ENCODE peak calls at places on chromosome 21, in six cellular contexts. B is tibial nerve, D is omental fat pad, A is PC-3, J is HFF-Myc, N is GM23338. P is an unnamed sample.

GRCh38 chr21:26501622-26502021 is 71.5 kb downstream of the CYYR1 start:
- DNase-seq in D (no peak), A (no peak), N (no peak), J (no peak), B (no peak), P (no peak)

GRCh38 chr21:41662161-41662560 is 104.7 kb downstream of the RIPK4 start:
- DNase-seq in J (no peak), D (no peak), B (no peak), A (no peak), N (no peak), P (no peak)

GRCh38 chr21:41686664-41687063 is 80.2 kb downstream of the RIPK4 start:
- DNase-seq in N (no peak), J (no peak), D (no peak), B (no peak), A (no peak), P (no peak)

GRCh38 chr21:32001390-32001789 is 128.6 kb downstream of the HUNK start:
- DNase-seq in J (no peak), A (no peak), D (no peak), B (no peak), N (no peak), P (no peak)

GRCh38 chr21:42490735-42491134 is 5.3 kb downstream of the RSPH1 start:
- DNase-seq in D (no peak), B (no peak), N (no peak), A (no peak), J (no peak), P (no peak)

GRCh38 chr21:26388731-26389231 is 184.3 kb downstream of the CYYR1 start:
- DNase-seq in D (no peak), N (no peak), A (peak), J (peak), B (no peak), P (peak)

GRCh38 chr21:40832316-40832715 is 14.6 kb downstream of the DSCAM start:
- DNase-seq in B (no peak), D (no peak), J (no peak), A (no peak), N (no peak), P (no peak)

GRCh38 chr21:41316641-41317392 is at the start of gene FAM3B:
- DNase-seq in N (peak), D (no peak), B (no peak), A (no peak), J (no peak), P (no peak)

GRCh38 chr21:16046625-16047340 is 317.0 kb downstream of the USP25 start:
- DNase-seq in N (no peak), J (no peak), D (no peak), B (no peak), A (peak), P (peak)

GRCh38 chr21:46543306-46543705 is 61.6 kb downstream of the S100B start:
- DNase-seq in A (no peak), J (no peak), D (no peak), B (no peak), N (no peak), P (no peak)

GRCh38 chr21:25639922-25640670 is 1.0 kb downstream of the JAM2 start:
- DNase-seq in A (no peak), B (peak), N (peak), D (peak), J (no peak), P (no peak)

GRCh38 chr21:42672699-42673458 is 19.5 kb downstream of the PDE9A start:
- DNase-seq in N (no peak), J (no peak), A (peak), D (no peak), B (no peak), P (peak)

GRCh38 chr21:46180778-46181391 is 3.4 kb downstream of the SPATC1L start:
- DNase-seq in N (no peak), A (no peak), J (no peak), B (no peak), D (no peak), P (no peak)

GRCh38 chr21:41504030-41504429 is 3.9 kb downstream of the TMPRSS2 start:
- DNase-seq in J (no peak), A (no peak), D (no peak), B (no peak), N (no peak), P (no peak)

GRCh38 chr21:42121792-42122191 is 50.7 kb downstream of the UMODL1 start:
- DNase-seq in N (no peak), J (no peak), B (no peak), A (peak), D (no peak), P (no peak)

GRCh38 chr21:45939521-45940045 is 42.0 kb upstream of the COL6A1 start:
- DNase-seq in J (no peak), N (no peak), D (no peak), A (no peak), B (no peak), P (no peak)

GRCh38 chr21:22961248-22961647 is 1963.0 kb downstream of the NCAM2 start:
- DNase-seq in A (no peak), J (no peak), B (no peak), D (no peak), N (no peak), P (no peak)

GRCh38 chr21:16460936-16461335 is 731.2 kb downstream of the USP25 start:
- DNase-seq in J (no peak), N (peak), A (no peak), B (no peak), D (no peak), P (no peak)

GRCh38 chr21:14736162-14736561 is 190.0 kb upstream of the SAMSN1 start:
- DNase-seq in B (no peak), D (no peak), N (no peak), J (no peak), A (no peak), P (no peak)

GRCh38 chr21:42114646-42115045 is 43.5 kb downstream of the UMODL1 start:
- DNase-seq in D (no peak), J (no peak), B (no peak), A (no peak), N (no peak), P (no peak)

GRCh38 chr21:41707231-41707988 is 59.4 kb downstream of the RIPK4 start:
- DNase-seq in J (no peak), A (peak), B (no peak), D (no peak), N (no peak), P (no peak)

GRCh38 chr21:45076245-45076661 is 1.9 kb downstream of the ADARB1 start:
- DNase-seq in D (no peak), N (no peak), J (no peak), B (no peak), A (peak), P (peak)

GRCh38 chr21:44844256-44844655 is 26.4 kb upstream of the SUMO3 start:
- DNase-seq in N (peak), D (no peak), A (no peak), J (no peak), B (no peak), P (no peak)

GRCh38 chr21:16536661-16537359 is 807.0 kb downstream of the USP25 start:
- DNase-seq in A (peak), D (no peak), J (no peak), N (no peak), B (no peak), P (peak)

GRCh38 chr21:15006594-15007230 is 58.1 kb downstream of the NRIP1 start:
- DNase-seq in A (no peak), N (no peak), D (no peak), B (no peak), J (no peak), P (no peak)

GRCh38 chr21:46109251-46110221 is 11.6 kb downstream of the COL6A2 start:
- DNase-seq in D (peak), B (no peak), J (no peak), N (no peak), A (no peak), P (no peak)

GRCh38 chr21:42532466-42533181 is 19.0 kb downstream of the SLC37A1 start:
- DNase-seq in D (peak), J (no peak), B (peak), A (no peak), N (no peak), P (no peak)

DNA sequence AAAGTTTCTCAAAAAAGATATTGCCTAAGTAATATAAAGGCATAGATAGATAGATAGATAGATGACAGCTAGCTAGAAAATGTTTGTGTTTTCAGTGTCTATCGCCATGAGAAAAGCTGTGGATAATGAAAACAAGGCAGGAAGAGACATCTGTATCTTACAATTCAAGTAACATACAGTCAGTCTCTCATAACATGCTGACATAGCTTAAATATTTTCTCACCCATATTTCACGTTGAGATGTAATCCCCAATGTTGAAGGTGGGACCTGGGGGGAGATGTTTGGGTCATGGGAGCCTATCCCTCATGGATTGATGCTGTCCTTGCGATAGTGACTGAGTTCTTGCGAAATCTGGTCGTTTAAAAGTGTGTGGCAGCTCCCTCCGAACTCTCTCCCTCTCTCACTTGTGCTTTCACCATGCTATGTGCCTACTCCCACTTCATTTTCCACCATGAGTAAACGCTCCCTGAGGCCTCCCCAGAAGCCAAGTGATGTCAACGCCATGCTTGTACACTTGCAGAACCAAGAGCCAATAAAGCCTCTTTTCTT is 856.8 kb upstream of the ADAMTS5 start:
- DNase-seq in N (no peak), D (no peak), J (no peak), B (no peak), A (no peak), P (no peak)
- TF ChIP-seq CTCF in N (no peak), D (no peak), J (no peak), B (no peak), A (no peak), P (no peak)

GRCh38 chr21:33308586-33309490 is 15.9 kb upstream of the IFNAR1 start:
- DNase-seq in A (no peak), N (no peak), J (peak), B (no peak), D (no peak), P (peak)
- TF ChIP-seq CTCF in A (no peak), N (peak), J (no peak), B (no peak), D (no peak), P (peak)

DNA sequence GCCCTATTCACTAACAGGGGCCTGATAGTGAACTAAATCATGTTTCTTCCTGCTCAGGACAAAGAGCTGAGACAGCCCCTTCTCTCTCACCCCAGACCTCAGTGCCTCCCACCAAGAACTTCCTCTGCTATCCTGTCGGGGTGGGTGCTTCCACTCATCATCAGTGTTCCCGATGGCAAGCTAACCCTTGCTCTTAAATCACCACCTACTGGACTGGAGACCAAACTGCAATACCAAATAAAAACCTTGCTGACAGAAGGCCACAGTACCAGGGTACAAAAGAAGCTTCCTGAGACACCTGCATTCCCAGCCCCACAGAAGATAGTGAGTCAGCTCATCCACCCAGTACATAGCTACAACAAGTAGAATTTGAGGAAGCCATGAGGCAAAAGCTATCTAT is 799.5 kb downstream of the LTN1 start:
- DNase-seq in B (no peak), D (no peak), A (peak), J (no peak), N (peak), P (peak)
- TF ChIP-seq CTCF in B (no peak), D (no peak), A (peak), J (peak), N (peak), P (peak)

GRCh38 chr21:34801519-34802132 is 132.8 kb downstream of the CLIC6 start:
- DNase-seq in J (no peak), A (peak), D (no peak), N (peak), B (no peak), P (peak)
- TF ChIP-seq CTCF in J (peak), A (peak), D (no peak), N (peak), B (peak), P (peak)

GRCh38 chr21:28781602-28782274 is 210.9 kb downstream of the LTN1 start:
- DNase-seq in N (peak), B (no peak), D (no peak), A (peak), J (no peak), P (peak)
- TF ChIP-seq CTCF in N (peak), B (no peak), D (no peak), A (peak), J (peak), P (peak)

GRCh38 chr21:34513109-34513675 is 1.2 kb upstream of the KCNE1 start:
- DNase-seq in J (no peak), N (no peak), B (no peak), D (no peak), A (no peak), P (no peak)

GRCh38 chr21:34511787-34512451 is at the start of gene KCNE1:
- DNase-seq in A (no peak), J (no peak), B (peak), D (no peak), N (no peak), P (peak)

GRCh38 chr21:34511154-34511553 is 856 bp downstream of the KCNE1 start:
- DNase-seq in J (no peak), A (no peak), D (no peak), B (no peak), N (no peak), P (no peak)

GRCh38 chr21:34510148-34511142 is 1.6 kb downstream of the KCNE1 start:
- DNase-seq in N (peak), J (no peak), A (peak), D (no peak), B (peak), P (peak)

GRCh38 chr21:34509151-34509550 is 2.9 kb downstream of the KCNE1 start:
- DNase-seq in B (no peak), A (peak), N (peak), D (no peak), J (no peak), P (no peak)
- TF ChIP-seq CTCF in B (no peak), A (peak), N (peak), D (no peak), J (peak), P (peak)

DNA sequence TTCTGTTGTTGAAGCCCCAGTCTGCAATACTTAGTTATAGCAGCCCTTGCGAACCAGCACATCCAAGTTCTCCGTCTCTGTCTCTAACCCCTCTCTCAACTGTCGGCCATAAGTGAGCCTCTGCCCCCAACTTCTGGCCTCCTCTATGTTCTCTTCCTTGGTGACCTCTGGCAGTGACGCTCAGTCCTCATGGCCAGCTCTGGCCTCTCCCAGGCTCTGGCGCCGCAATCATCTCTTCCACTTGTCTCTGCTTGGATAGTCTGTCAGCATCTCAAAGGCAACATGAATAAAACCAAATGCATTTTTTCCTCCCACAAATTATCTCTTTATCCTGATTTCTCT is 8.4 kb upstream of the HLCS start:
- DNase-seq in A (no peak), D (no peak), B (no peak), J (no peak), N (no peak), P (no peak)
- TF ChIP-seq CTCF in A (no peak), D (no peak), B (no peak), J (no peak), N (no peak), P (no peak)

DNA sequence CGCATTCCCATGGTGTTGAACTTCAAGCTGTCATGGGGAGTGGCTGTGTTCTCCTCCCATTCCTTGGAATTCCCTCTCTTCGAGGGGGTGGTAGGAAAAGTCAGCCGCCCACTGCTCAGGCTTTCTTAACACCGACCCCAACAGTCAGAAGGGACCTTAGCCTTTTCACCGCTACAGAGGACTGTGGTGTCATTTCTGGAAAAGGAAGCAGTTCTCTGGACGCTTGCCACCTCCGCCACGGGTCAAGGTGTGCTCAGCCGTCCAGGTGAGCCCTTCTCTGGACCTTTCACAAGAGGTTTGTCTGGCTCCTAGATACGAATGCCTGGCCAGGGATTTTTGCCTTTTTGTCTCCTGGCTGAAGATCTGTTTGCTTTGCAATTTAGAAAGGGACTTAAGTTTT is 31.8 kb downstream of the CLIC6 start:
- DNase-seq in J (no peak), A (no peak), B (no peak), D (no peak), N (no peak), P (no peak)
- TF ChIP-seq CTCF in J (no peak), A (no peak), B (no peak), D (no peak), N (no peak), P (no peak)

DNA sequence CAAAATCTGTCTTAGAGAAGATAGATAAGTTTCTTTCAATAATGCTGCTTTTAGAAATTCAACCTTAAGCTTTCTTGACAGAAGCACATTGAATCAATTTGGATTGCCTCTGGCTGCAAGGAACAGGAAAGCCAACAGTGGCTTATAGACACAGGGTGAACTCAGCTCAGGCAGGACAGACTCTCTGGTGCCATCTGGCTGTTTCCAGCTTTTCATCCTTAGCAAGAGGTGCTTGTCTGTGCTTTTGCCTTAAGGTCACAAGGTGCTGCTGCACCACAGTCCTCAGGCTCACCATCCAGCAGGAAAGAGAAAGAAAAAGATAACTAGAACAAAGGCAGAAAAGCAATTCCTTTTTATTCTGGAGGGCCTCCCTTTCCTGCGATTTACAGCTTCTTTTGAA is 93.7 kb upstream of the ETS2 start:
- DNase-seq in N (peak), J (peak), B (no peak), D (no peak), A (peak), P (peak)
- TF ChIP-seq CTCF in N (peak), J (peak), B (peak), D (no peak), A (peak), P (peak)

GRCh38 chr21:43777953-43778352 is 1.8 kb upstream of the CSTB start:
- DNase-seq in J (no peak), D (no peak), N (no peak), B (no peak), A (no peak), P (no peak)

GRCh38 chr21:43774163-43774562 is 1.9 kb downstream of the CSTB start:
- DNase-seq in J (no peak), B (no peak), D (no peak), N (no peak), A (no peak), P (no peak)

GRCh38 chr21:43775190-43775589 is 918 bp downstream of the CSTB start:
- DNase-seq in J (no peak), A (no peak), B (no peak), D (no peak), N (no peak), P (no peak)

GRCh38 chr21:43778469-43779335 is 2.6 kb upstream of the CSTB start:
- DNase-seq in B (no peak), N (peak), J (no peak), A (peak), D (no peak), P (peak)

GRCh38 chr21:43775795-43776430 is at the start of gene CSTB:
- DNase-seq in J (no peak), B (peak), A (peak), D (peak), N (peak), P (peak)
- TF ChIP-seq CTCF in J (no peak), B (no peak), A (no peak), D (no peak), N (peak), P (no peak)

P was measured in choroid plexus epithelial cell.